ENCODE peak calls at places on chromosomes 3 and 15, in four cellular contexts. R is HL-60, M is HepG2, Y is uterus. Z is an unnamed sample.

GRCh38 chr3:170278632-170279031 is 56.4 kb downstream of the PRKCI start:
- DNase-seq in M (no peak), R (peak), Y (no peak), Z (no peak)

GRCh38 chr15:60381148-60381788 is 16.5 kb downstream of the ANXA2 start:
- DNase-seq in R (no peak), Y (no peak), M (no peak), Z (no peak)

GRCh38 chr15:85470549-85471271 is 90.3 kb downstream of the AKAP13 start:
- DNase-seq in M (no peak), R (no peak), Y (no peak), Z (no peak)

GRCh38 chr15:81161851-81162250 is 27.8 kb downstream of the CFAP161 start:
- DNase-seq in Y (no peak), M (no peak), R (no peak), Z (no peak)

GRCh38 chr3:133991209-133991608 is 38.5 kb downstream of the SLCO2A1 start:
- DNase-seq in Y (no peak), M (no peak), R (no peak), Z (no peak)

GRCh38 chr3:128060473-128061381 is 8.5 kb downstream of the SEC61A1 start:
- DNase-seq in R (no peak), Y (no peak), M (no peak), Z (no peak)

GRCh38 chr15:42140383-42141070 is 15.9 kb downstream of the PLA2G4F start:
- DNase-seq in Y (no peak), M (no peak), R (no peak), Z (no peak)

GRCh38 chr3:12478326-12478725 is 6.0 kb upstream of the TSEN2 start:
- DNase-seq in M (no peak), R (no peak), Y (no peak), Z (no peak)

GRCh38 chr3:193728429-193729087 is 135.6 kb downstream of the OPA1 start:
- DNase-seq in M (no peak), R (no peak), Y (no peak), Z (no peak)

GRCh38 chr3:54056521-54056920 is 65.8 kb upstream of the CACNA2D3 start:
- DNase-seq in Y (no peak), R (no peak), M (no peak), Z (no peak)

GRCh38 chr15:48021336-48022086 is 99.3 kb upstream of the SLC24A5 start:
- DNase-seq in M (no peak), Y (no peak), R (no peak), Z (no peak)

GRCh38 chr3:193292386-193292785 is 51.4 kb downstream of the PLAAT1 start:
- DNase-seq in M (no peak), Y (no peak), R (no peak), Z (no peak)

GRCh38 chr3:18389108-18389733 is 35.9 kb downstream of the SATB1 start:
- DNase-seq in M (peak), Y (no peak), R (peak), Z (no peak)

GRCh38 chr15:96285306-96285705 is 45.2 kb upstream of the NR2F2 start:
- DNase-seq in M (no peak), Y (peak), R (no peak), Z (no peak)

GRCh38 chr3:132394334-132394733 is 23.0 kb upstream of the DNAJC13 start:
- DNase-seq in M (no peak), R (no peak), Y (peak), Z (no peak)

GRCh38 chr3:8504611-8504973 is 3.0 kb downstream of the LMCD1 start:
- DNase-seq in R (no peak), M (no peak), Y (no peak), Z (no peak)

GRCh38 chr3:36923523-36923943 is 21.3 kb downstream of the TRANK1 start:
- DNase-seq in Y (no peak), R (peak), M (no peak), Z (no peak)

GRCh38 chr3:13507791-13508339 is 27.8 kb downstream of the HDAC11 start:
- DNase-seq in M (no peak), Y (no peak), R (no peak), Z (no peak)

GRCh38 chr3:59820352-59820934 is 770.6 kb upstream of the CFAP20DC start:
- DNase-seq in M (no peak), Y (no peak), R (no peak), Z (no peak)

GRCh38 chr3:128072454-128073184 is 20.4 kb downstream of the SEC61A1 start:
- DNase-seq in M (no peak), R (no peak), Y (no peak), Z (no peak)

GRCh38 chr3:47976135-47976758 is 40.0 kb downstream of the MAP4 start:
- DNase-seq in M (no peak), R (no peak), Y (no peak), Z (peak)

GRCh38 chr3:64259646-64260045 is 34.4 kb upstream of the PRICKLE2 start:
- DNase-seq in R (no peak), Y (no peak), M (no peak), Z (no peak)

GRCh38 chr3:169256791-169257522 is 406.6 kb downstream of the MECOM start:
- DNase-seq in Y (no peak), R (no peak), M (no peak), Z (no peak)

GRCh38 chr15:52150043-52150825 is 37.7 kb upstream of the BCL2L10 start:
- DNase-seq in M (no peak), Y (no peak), R (no peak), Z (no peak)

GRCh38 chr15:52154896-52155865 is 36.0 kb downstream of the GNB5 start:
- DNase-seq in R (peak), Y (no peak), M (no peak), Z (no peak)

GRCh38 chr15:52151353-52151752 is 38.8 kb upstream of the BCL2L10 start:
- DNase-seq in Y (no peak), R (no peak), M (no peak), Z (no peak)

GRCh38 chr15:52150878-52151277 is 38.3 kb upstream of the BCL2L10 start:
- DNase-seq in R (no peak), M (no peak), Y (no peak), Z (no peak)

DNA sequence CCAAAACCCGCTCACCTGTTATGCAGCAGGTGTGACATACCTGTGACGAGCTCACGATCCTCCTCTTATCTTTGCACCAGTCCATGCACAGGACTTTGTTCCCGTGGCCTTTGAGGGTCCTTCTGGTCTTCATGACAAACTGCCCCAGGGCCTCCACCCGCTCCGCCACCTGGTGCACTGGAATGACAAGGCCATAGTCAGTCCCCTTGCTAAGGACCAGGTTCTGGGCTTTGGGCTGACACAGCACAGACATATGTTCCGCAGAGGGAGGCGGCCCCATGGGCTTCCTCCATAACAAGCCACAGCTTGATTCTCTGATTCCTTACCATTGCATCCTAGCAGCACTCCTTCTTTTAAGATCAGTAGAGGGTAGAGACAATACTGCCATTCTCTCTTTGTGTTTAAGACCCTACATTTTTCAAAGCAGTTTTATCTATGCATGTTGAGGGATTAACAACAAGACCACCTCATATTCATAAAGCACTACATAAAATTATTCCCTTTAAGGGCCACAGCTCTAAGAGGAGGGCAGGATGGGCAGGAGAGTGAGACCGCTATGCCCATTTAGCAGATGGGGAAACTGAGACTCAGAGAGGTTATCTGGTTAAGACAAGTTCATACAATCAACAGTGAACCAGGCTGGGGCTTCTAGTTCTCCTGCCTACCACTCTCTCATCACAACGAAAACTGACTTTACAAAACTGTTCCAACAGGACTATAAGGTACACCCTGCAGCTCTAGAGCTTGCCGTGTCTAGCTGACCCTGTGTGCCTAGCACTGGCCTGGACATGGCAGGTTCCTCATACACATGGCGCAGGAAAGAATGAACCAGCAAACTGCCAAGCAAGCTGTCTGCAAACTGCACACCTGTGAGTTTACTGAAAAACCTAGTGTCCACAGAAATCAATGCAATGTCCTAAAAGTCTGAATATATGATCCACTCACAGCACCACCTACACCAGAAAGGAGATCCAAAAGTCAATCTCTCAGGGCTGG is 37.0 kb downstream of the GNB5 start:
- DNase-seq in M (no peak), Y (no peak), R (no peak), Z (no peak)
- H3K4me3 ChIP-seq in M (no peak), Y (no peak), R (no peak), Z (no peak)

GRCh38 chr3:53045784-53046170 is at the start of gene SFMBT1:
- DNase-seq in Y (peak), M (no peak), R (peak), Z (no peak)

GRCh38 chr3:53044371-53045106 is 1.3 kb downstream of the SFMBT1 start:
- DNase-seq in R (peak), M (no peak), Y (no peak), Z (no peak)

GRCh38 chr3:53045107-53045783 is 628 bp downstream of the SFMBT1 start:
- DNase-seq in Y (peak), M (no peak), R (peak), Z (no peak)

GRCh38 chr3:53043738-53044137 is 2.1 kb downstream of the SFMBT1 start:
- DNase-seq in Y (no peak), R (no peak), M (no peak), Z (no peak)

GRCh38 chr3:53046171-53047170 is 598 bp upstream of the SFMBT1 start:
- DNase-seq in Y (peak), R (peak), M (no peak), Z (no peak)
- TF ChIP-seq CTCF in Y (no peak), R (peak), M (no peak), Z (peak)

DNA sequence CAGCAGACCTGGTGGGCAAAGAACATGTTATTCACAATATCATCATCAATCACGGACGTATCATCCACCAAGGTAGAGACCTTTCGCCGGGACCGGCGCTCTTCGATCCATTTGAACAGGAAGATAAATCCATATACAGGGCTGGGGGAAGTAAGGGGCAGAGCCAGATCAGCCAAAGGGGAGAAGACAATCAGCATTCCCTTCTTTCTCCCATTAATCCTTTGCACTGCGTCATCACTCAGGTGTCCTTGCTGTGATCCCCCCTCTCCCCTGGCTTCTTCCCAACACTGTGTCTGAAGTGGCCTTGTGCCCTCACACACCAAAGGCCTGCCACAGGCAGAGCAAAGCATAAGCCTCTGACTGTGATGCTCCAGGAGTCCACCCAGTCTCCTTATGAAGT is 36.4 kb downstream of the SEMA3G start:
- DNase-seq in R (no peak), M (no peak), Y (no peak), Z (no peak)
- H3K4me3 ChIP-seq in R (no peak), M (peak), Y (peak), Z (no peak)

DNA sequence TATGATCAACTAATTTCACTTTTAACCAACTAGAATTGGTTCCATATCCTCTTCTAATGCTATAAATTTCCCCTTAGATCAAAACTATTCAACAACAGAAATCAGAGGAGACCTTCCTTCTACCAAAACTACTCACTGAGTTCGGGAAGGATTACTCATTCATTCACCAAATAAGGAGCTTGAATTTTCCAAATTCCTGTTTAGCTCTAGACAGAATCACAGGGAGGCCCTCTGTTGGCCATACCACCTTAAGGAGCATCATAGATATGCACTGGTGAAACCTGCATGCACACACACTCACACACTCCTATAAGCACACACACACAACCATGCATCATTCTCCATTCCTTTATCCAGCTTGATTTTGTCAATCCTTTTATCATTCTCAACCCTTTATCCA is 49.0 kb downstream of the SUCLG2 start:
- DNase-seq in Y (no peak), R (no peak), M (no peak), Z (no peak)
- TF ChIP-seq CTCF in Y (no peak), R (no peak), M (no peak), Z (no peak)

GRCh38 chr3:37991109-37991508 is 523 bp downstream of the VILL start:
- DNase-seq in M (no peak), Y (no peak), R (no peak), Z (no peak)
- H3K4me3 ChIP-seq in M (no peak), Y (no peak), R (no peak), Z (no peak)

DNA sequence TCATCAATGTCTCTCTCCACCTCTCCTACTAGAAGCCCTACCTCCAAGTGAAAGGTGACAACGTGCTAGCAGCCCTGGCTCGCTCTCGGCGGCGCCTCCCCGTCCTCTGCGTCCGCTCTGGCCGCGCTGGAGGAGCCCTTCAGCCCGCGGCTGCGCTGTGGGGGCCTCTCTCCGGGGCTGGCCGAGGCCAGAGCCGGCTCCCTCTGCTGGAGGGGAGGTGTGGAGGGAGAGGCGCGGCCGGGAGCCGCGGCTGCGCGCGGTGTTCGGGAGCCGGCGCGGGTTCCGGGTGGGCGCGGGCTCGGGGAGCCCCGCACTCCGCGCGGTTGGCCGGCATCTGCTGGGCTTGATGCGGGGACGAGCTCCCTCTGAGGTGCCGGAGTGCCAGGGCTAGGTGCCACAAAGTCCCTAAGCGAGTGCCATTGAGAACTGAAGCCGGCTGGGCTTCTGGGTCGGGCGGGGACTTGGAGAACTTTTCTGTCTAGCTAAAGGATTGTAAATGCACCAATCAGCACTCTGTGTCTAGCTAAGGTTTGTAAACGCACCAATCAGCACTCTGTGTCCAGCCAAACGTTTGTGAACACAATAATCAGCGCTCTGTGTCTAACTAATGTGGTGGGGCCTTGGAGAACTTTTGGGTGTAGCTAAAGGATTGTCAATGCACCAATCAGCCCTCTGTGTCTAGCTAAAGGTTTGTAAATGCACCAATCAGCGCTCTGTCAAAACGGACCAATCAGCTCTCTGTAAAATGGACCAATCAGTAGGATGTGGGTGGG is 84.8 kb upstream of the ARRDC4 start:
- DNase-seq in R (peak), Y (no peak), M (no peak), Z (no peak)
- TF ChIP-seq CTCF in R (no peak), Y (no peak), M (peak), Z (no peak)

GRCh38 chr15:31344266-31344665 is 17.6 kb downstream of the KLF13 start:
- DNase-seq in R (no peak), Y (no peak), M (no peak), Z (no peak)
- H3K4me3 ChIP-seq in R (no peak), Y (no peak), M (no peak), Z (no peak)

DNA sequence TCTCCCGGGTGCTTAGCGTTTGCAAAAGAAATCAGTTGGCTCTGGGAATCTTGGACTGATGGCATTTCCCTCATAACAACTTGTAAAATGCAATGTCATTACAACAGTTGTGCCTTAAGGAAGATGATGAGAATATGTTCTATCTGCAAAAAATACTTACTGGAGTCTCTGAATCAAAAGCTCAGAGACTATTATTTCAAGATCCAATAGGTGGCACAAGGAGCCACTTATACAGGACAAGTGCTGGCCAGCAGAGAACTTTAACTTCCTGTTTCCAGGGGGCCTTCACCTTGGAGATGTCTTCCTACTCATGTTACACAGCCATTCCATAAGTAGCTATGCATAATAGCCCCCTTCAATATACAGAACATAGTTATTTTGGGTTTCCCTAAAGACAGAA is 8.9 kb upstream of the RPS27L start:
- DNase-seq in Y (no peak), M (no peak), R (peak), Z (no peak)
- TF ChIP-seq CTCF in Y (no peak), M (no peak), R (no peak), Z (no peak)

GRCh38 chr15:67100808-67101581 is 35.6 kb downstream of the SMAD3 start:
- DNase-seq in M (no peak), R (no peak), Y (no peak), Z (peak)
- H3K4me3 ChIP-seq in M (no peak), R (no peak), Y (no peak), Z (no peak)

Z was measured in GM12864.